ENCODE peak calls at places on chromosomes 6 and 20, in five cellular contexts. Q is HTR-8/SVneo; O is kidney tubule cell; B is stimulated activated CD4-positive, alpha-beta T cell treated with anti-CD3 and anti-CD28 coated beads, TNF-alpha, amount 100 ng/mL, for 1 hour; K is activated naive CD8-positive, alpha-beta T cell treated with anti-CD3 and anti-CD28 coated beads, Interleukin-2, amount 50 U/mL, for 16 hours. U is an unnamed sample.

GRCh38 chr6:7148100-7148822 is 40.5 kb downstream of the RREB1 start:
- DNase-seq in B (no peak), K (no peak), Q (peak), O (peak), U (no peak)

GRCh38 chr20:63058696-63059335 is 52.1 kb upstream of the BHLHE23 start:
- DNase-seq in O (no peak), Q (no peak), K (no peak), B (no peak), U (no peak)

GRCh38 chr20:46647469-46647868 is 3.8 kb downstream of the SLC13A3 start:
- DNase-seq in Q (no peak), O (no peak), B (no peak), K (no peak), U (no peak)

GRCh38 chr20:17612287-17612974 is 42.6 kb downstream of the DSTN start:
- DNase-seq in B (no peak), O (peak), K (no peak), Q (no peak), U (no peak)

GRCh38 chr6:82750570-82750969 is 315.1 kb downstream of the UBE3D start:
- DNase-seq in O (no peak), B (no peak), Q (no peak), K (no peak), U (no peak)

GRCh38 chr20:62804021-62804631 is 509 bp upstream of the OGFR start:
- DNase-seq in O (no peak), K (no peak), Q (peak), B (no peak), U (no peak)

GRCh38 chr20:62774762-62775161 is 21.5 kb upstream of the MRGBP start:
- DNase-seq in B (no peak), K (no peak), O (no peak), Q (no peak), U (no peak)

GRCh38 chr20:61737812-61738443 is 327.8 kb downstream of the TAF4 start:
- DNase-seq in B (no peak), Q (no peak), O (no peak), K (no peak), U (no peak)

GRCh38 chr20:22949710-22950109 is 85.4 kb upstream of the SSTR4 start:
- DNase-seq in O (no peak), Q (no peak), K (no peak), B (no peak), U (no peak)

GRCh38 chr6:32387946-32388345 is 16.2 kb upstream of the TSBP1 start:
- DNase-seq in K (no peak), B (no peak), Q (no peak), O (no peak), U (peak)

GRCh38 chr6:56363796-56364195 is 116.4 kb upstream of the COL21A1 start:
- DNase-seq in K (no peak), O (no peak), B (no peak), Q (no peak), U (no peak)

GRCh38 chr20:61083431-61083830 is 168.6 kb upstream of the CDH4 start:
- DNase-seq in O (no peak), Q (no peak), K (no peak), B (no peak), U (no peak)

GRCh38 chr20:4681971-4682370 is 39.7 kb upstream of the PRND start:
- DNase-seq in K (no peak), Q (no peak), O (no peak), B (no peak), U (no peak)

GRCh38 chr6:158661156-158661555 is 11.3 kb downstream of the SYTL3 start:
- DNase-seq in Q (no peak), B (no peak), O (no peak), K (no peak), U (no peak)

GRCh38 chr20:21191839-21192238 is 66.0 kb downstream of the KIZ start:
- DNase-seq in K (no peak), B (no peak), Q (no peak), O (no peak), U (no peak)

GRCh38 chr20:2767768-2768631 is 32.4 kb downstream of the CPXM1 start:
- DNase-seq in O (peak), K (no peak), B (no peak), Q (no peak), U (peak)

U was measured in LNCaP clone FGC.